ENCODE peak calls at places on chromosomes 7 and 10, in four cellular contexts. Z is GM10248, S is astrocyte of the spinal cord, G is renal cortical epithelial cell. E is an unnamed sample.

GRCh38 chr7:30041526-30042269 is 13.5 kb downstream of the PLEKHA8 start:
- DNase-seq in G (no peak), Z (no peak), S (no peak), E (no peak)

GRCh38 chr10:63591600-63592379 is 70.6 kb downstream of the REEP3 start:
- DNase-seq in Z (no peak), G (no peak), S (no peak), E (no peak)

GRCh38 chr10:109966961-109967738 is 40.6 kb upstream of the ADD3 start:
- DNase-seq in Z (no peak), S (peak; percentile 75), G (no peak), E (no peak)

GRCh38 chr7:125567686-125568085 is 638.1 kb upstream of the POT1 start:
- DNase-seq in G (no peak), S (no peak), Z (no peak), E (no peak)

GRCh38 chr10:96772239-96772638 is 51.9 kb upstream of the PIK3AP1 start:
- DNase-seq in Z (no peak), G (no peak), S (no peak), E (no peak)

GRCh38 chr10:27391325-27391724 is 112.8 kb upstream of the RAB18 start:
- DNase-seq in G (no peak), Z (no peak), S (no peak), E (no peak)

GRCh38 chr7:67760971-67761370 is 764.3 kb downstream of the TYW1 start:
- DNase-seq in Z (no peak), G (no peak), S (no peak), E (no peak)

GRCh38 chr7:29331163-29331562 is 136.6 kb downstream of the CHN2 start:
- DNase-seq in S (no peak), G (no peak), Z (no peak), E (no peak)

GRCh38 chr10:1570652-1571051 is 166.7 kb downstream of the ADARB2 start:
- DNase-seq in Z (no peak), G (no peak), S (no peak), E (no peak)

GRCh38 chr7:113083132-113083833 is 3.3 kb downstream of the GPR85 start:
- DNase-seq in S (no peak), Z (no peak), G (no peak), E (no peak)

GRCh38 chr10:75238182-75239180 is 2.7 kb upstream of the COMTD1 start:
- DNase-seq in S (no peak), Z (no peak), G (no peak), E (no peak)

GRCh38 chr7:105654095-105654686 is 72.9 kb upstream of the EFCAB10 start:
- DNase-seq in S (no peak), G (no peak), Z (no peak), E (no peak)

GRCh38 chr7:155058861-155059355 is 11.2 kb upstream of the HTR5A start:
- DNase-seq in G (no peak), S (no peak), Z (no peak), E (no peak)

GRCh38 chr10:85922363-85923129 is 444.0 kb downstream of the GRID1 start:
- DNase-seq in G (no peak), Z (no peak), S (no peak), E (no peak)

GRCh38 chr7:98394377-98394836 is 6.5 kb downstream of the BAIAP2L1 start:
- DNase-seq in S (peak; percentile 93), G (no peak), Z (no peak), E (no peak)

GRCh38 chr7:135274495-135275268 is 41.0 kb downstream of the STRA8 start:
- DNase-seq in Z (peak; percentile 73), G (peak; percentile 67), S (peak; percentile 74), E (peak; percentile 58)

GRCh38 chr7:22351878-22352277 is 5.1 kb downstream of the RAPGEF5 start:
- DNase-seq in S (no peak), Z (no peak), G (no peak), E (no peak)

GRCh38 chr7:22348379-22348778 is 8.6 kb downstream of the RAPGEF5 start:
- DNase-seq in Z (no peak), G (peak; percentile 85), S (peak; percentile 14), E (no peak)